ENCODE peak calls at places on chromosomes 4 and X, in seven cellular contexts. One of them, this sample, is unnamed.

GRCh38 chr4:5378002-5378401 is 326.7 kb downstream of the STK32B start:
- DNase-seq in Peyer's patch: no peak
- DNase-seq in IMR-90: peak; percentile 15
- DNase-seq in HCT116: peak; percentile 13
- DNase-seq in spleen: no peak
- DNase-seq in psoas muscle: no peak
- DNase-seq in left ventricle myocardium inferior: no peak
- DNase-seq in this sample: no peak

GRCh38 chr4:104073245-104073644 is 353.5 kb upstream of the TACR3 start:
- DNase-seq in Peyer's patch: no peak
- DNase-seq in IMR-90: no peak
- DNase-seq in HCT116: no peak
- DNase-seq in spleen: no peak
- DNase-seq in psoas muscle: no peak
- DNase-seq in left ventricle myocardium inferior: no peak
- DNase-seq in this sample: no peak

GRCh38 chr4:152540293-152540674 is 4.4 kb upstream of the FBXW7 start:
- DNase-seq in Peyer's patch: no peak
- DNase-seq in IMR-90: no peak
- DNase-seq in HCT116: no peak
- DNase-seq in spleen: no peak
- DNase-seq in psoas muscle: no peak
- DNase-seq in left ventricle myocardium inferior: no peak
- DNase-seq in this sample: no peak

GRCh38 chr4:68369474-68369805 is 19.6 kb upstream of the YTHDC1 start:
- DNase-seq in Peyer's patch: no peak
- DNase-seq in IMR-90: no peak
- DNase-seq in HCT116: peak; percentile 32
- DNase-seq in spleen: no peak
- DNase-seq in psoas muscle: no peak
- DNase-seq in left ventricle myocardium inferior: no peak
- DNase-seq in this sample: no peak

GRCh38 chr4:159248383-159249178 is 145.7 kb downstream of the RAPGEF2 start:
- DNase-seq in Peyer's patch: no peak
- DNase-seq in IMR-90: peak; percentile 77
- DNase-seq in HCT116: no peak
- DNase-seq in spleen: no peak
- DNase-seq in psoas muscle: no peak
- DNase-seq in left ventricle myocardium inferior: no peak
- DNase-seq in this sample: peak; percentile 82

GRCh38 chrX:101079736-101080135 is 1.1 kb downstream of the TMEM35A start:
- DNase-seq in Peyer's patch: no peak
- DNase-seq in IMR-90: no peak
- DNase-seq in HCT116: no peak
- DNase-seq in spleen: no peak
- DNase-seq in psoas muscle: no peak
- DNase-seq in left ventricle myocardium inferior: no peak
- DNase-seq in this sample: no peak

GRCh38 chr4:77960367-77960766 is 96.8 kb upstream of the FRAS1 start:
- DNase-seq in Peyer's patch: no peak
- DNase-seq in IMR-90: no peak
- DNase-seq in HCT116: no peak
- DNase-seq in spleen: no peak
- DNase-seq in psoas muscle: no peak
- DNase-seq in left ventricle myocardium inferior: no peak
- DNase-seq in this sample: no peak

GRCh38 chrX:43741843-43742573 is 85.9 kb downstream of the MAOA start:
- DNase-seq in Peyer's patch: no peak
- DNase-seq in IMR-90: no peak
- DNase-seq in HCT116: no peak
- DNase-seq in spleen: no peak
- DNase-seq in psoas muscle: no peak
- DNase-seq in left ventricle myocardium inferior: no peak
- DNase-seq in this sample: peak; percentile 35

GRCh38 chrX:41730101-41730500 is 6.1 kb downstream of the GPR82 start:
- DNase-seq in Peyer's patch: no peak
- DNase-seq in IMR-90: peak; percentile 12
- DNase-seq in HCT116: no peak
- DNase-seq in spleen: no peak
- DNase-seq in psoas muscle: no peak
- DNase-seq in left ventricle myocardium inferior: no peak
- DNase-seq in this sample: peak; percentile 3

GRCh38 chrX:23195097-23195496 is 139.6 kb upstream of the PTCHD1 start:
- DNase-seq in Peyer's patch: no peak
- DNase-seq in IMR-90: no peak
- DNase-seq in HCT116: no peak
- DNase-seq in spleen: no peak
- DNase-seq in psoas muscle: no peak
- DNase-seq in left ventricle myocardium inferior: no peak
- DNase-seq in this sample: peak; percentile 6

GRCh38 chr4:2047031-2047660 is 12.0 kb upstream of the NAT8L start:
- DNase-seq in Peyer's patch: no peak
- DNase-seq in IMR-90: no peak
- DNase-seq in HCT116: no peak
- DNase-seq in spleen: peak; percentile 65
- DNase-seq in psoas muscle: no peak
- DNase-seq in left ventricle myocardium inferior: no peak
- DNase-seq in this sample: no peak

GRCh38 chrX:125289920-125290319 is 29.8 kb upstream of the TEX13C start:
- DNase-seq in Peyer's patch: no peak
- DNase-seq in IMR-90: peak; percentile 37
- DNase-seq in HCT116: no peak
- DNase-seq in spleen: no peak
- DNase-seq in psoas muscle: no peak
- DNase-seq in left ventricle myocardium inferior: no peak
- DNase-seq in this sample: peak; percentile 0

GRCh38 chrX:1041051-1041450 is 171.4 kb downstream of the CRLF2 start:
- DNase-seq in Peyer's patch: no peak
- DNase-seq in IMR-90: no peak
- DNase-seq in HCT116: no peak
- DNase-seq in spleen: peak; percentile 67
- DNase-seq in psoas muscle: no peak
- DNase-seq in left ventricle myocardium inferior: no peak
- DNase-seq in this sample: no peak

GRCh38 chr4:169437299-169438047 is 166.7 kb upstream of the SH3RF1 start:
- DNase-seq in Peyer's patch: no peak
- DNase-seq in IMR-90: no peak
- DNase-seq in HCT116: no peak
- DNase-seq in spleen: no peak
- DNase-seq in psoas muscle: no peak
- DNase-seq in left ventricle myocardium inferior: no peak
- DNase-seq in this sample: no peak

GRCh38 chr4:164081371-164081770 is 586.9 kb downstream of the TMA16 start:
- DNase-seq in Peyer's patch: no peak
- DNase-seq in IMR-90: no peak
- DNase-seq in HCT116: no peak
- DNase-seq in spleen: no peak
- DNase-seq in psoas muscle: no peak
- DNase-seq in left ventricle myocardium inferior: no peak
- DNase-seq in this sample: no peak

GRCh38 chrX:132071260-132071659 is 48.2 kb downstream of the STK26 start:
- DNase-seq in Peyer's patch: no peak
- DNase-seq in IMR-90: no peak
- DNase-seq in HCT116: no peak
- DNase-seq in spleen: no peak
- DNase-seq in psoas muscle: no peak
- DNase-seq in left ventricle myocardium inferior: no peak
- DNase-seq in this sample: peak; percentile 5

DNA sequence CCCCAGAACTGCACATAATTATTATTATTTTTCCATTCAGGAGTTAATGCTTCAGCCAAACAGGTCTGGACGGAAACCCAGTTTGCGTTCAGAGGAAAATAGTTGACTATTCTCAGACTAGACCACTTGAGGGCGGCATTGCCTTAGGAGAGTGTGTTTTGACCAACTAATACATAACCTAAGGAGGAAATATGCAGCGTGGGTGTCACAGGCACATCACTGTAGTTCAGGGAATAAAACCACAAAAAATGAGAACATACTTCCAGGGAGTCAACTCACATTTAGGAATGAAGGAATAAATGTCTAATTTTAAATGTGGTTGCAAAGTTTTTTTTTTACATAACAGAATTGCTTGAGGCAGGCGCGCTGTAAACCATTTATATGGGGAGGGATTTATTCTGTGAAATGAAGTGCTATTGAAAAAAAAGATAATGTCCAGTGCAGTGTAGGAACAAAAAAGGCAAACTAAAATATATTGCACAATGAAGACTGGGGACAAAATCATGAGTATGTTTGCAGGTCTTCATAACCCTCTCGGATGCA is 93.3 kb downstream of the SYNPO2 start:
- DNase-seq in Peyer's patch: peak; percentile 27
- DNase-seq in IMR-90: peak; percentile 96
- DNase-seq in HCT116: peak; percentile 55
- DNase-seq in spleen: no peak
- DNase-seq in psoas muscle: no peak
- DNase-seq in left ventricle myocardium inferior: no peak
- DNase-seq in this sample: peak; percentile 86
- H3K4me1 ChIP-seq in Peyer's patch: peaks cover 5% of the 10 kb centered on the region
- H3K4me1 ChIP-seq in IMR-90: peaks cover 18% of the 10 kb centered on the region
- H3K4me1 ChIP-seq in HCT116: peaks cover 7% of the 10 kb centered on the region
- H3K4me1 ChIP-seq in spleen: no peaks in the 10 kb centered on the region
- H3K4me1 ChIP-seq in psoas muscle: peaks cover 69% of the 10 kb centered on the region
- H3K4me1 ChIP-seq in left ventricle myocardium inferior: peaks cover 89% of the 10 kb centered on the region
- H3K4me1 ChIP-seq in this sample: peaks cover 10% of the 10 kb centered on the region

GRCh38 chr4:118993329-118993728 is 104.7 kb downstream of the SYNPO2 start:
- DNase-seq in Peyer's patch: no peak
- DNase-seq in IMR-90: no peak
- DNase-seq in HCT116: no peak
- DNase-seq in spleen: no peak
- DNase-seq in psoas muscle: no peak
- DNase-seq in left ventricle myocardium inferior: no peak
- DNase-seq in this sample: no peak
- H3K4me1 ChIP-seq in Peyer's patch: peaks cover 9% of the 10 kb centered on the region
- H3K4me1 ChIP-seq in IMR-90: peaks cover 29% of the 10 kb centered on the region
- H3K4me1 ChIP-seq in HCT116: no peaks in the 10 kb centered on the region
- H3K4me1 ChIP-seq in spleen: no peaks in the 10 kb centered on the region
- H3K4me1 ChIP-seq in psoas muscle: peaks cover 64% of the 10 kb centered on the region
- H3K4me1 ChIP-seq in left ventricle myocardium inferior: peaks cover 87% of the 10 kb centered on the region
- H3K4me1 ChIP-seq in this sample: peaks cover 19% of the 10 kb centered on the region

DNA sequence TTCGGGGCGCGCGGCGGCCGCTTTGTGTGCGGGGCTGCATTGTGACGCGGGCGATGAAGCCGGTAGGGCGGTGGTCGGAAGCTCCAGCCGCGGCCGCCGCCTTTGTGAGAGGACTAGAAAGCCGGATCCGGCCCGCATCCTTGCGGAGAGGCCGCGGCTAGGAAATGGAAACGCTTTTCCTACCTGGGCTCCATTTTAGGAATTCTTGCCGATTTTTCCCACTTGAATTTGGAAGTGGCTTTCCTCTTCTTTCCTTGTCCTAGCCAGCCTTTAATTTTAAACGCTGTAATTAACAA is 708 bp downstream of the TMSB4X start:
- DNase-seq in Peyer's patch: peak; percentile 19
- DNase-seq in IMR-90: no peak
- DNase-seq in HCT116: no peak
- DNase-seq in spleen: peak; percentile 90
- DNase-seq in psoas muscle: peak; percentile 64
- DNase-seq in left ventricle myocardium inferior: peak; percentile 26
- DNase-seq in this sample: no peak
- H3K4me1 ChIP-seq in Peyer's patch: no peaks in the 10 kb centered on the region
- H3K4me1 ChIP-seq in IMR-90: peaks cover 2% of the 10 kb centered on the region
- H3K4me1 ChIP-seq in HCT116: peaks cover 10% of the 10 kb centered on the region
- H3K4me1 ChIP-seq in spleen: peaks cover 11% of the 10 kb centered on the region
- H3K4me1 ChIP-seq in psoas muscle: no peaks in the 10 kb centered on the region
- H3K4me1 ChIP-seq in left ventricle myocardium inferior: peaks cover 12% of the 10 kb centered on the region
- H3K4me1 ChIP-seq in this sample: no peaks in the 10 kb centered on the region

DNA sequence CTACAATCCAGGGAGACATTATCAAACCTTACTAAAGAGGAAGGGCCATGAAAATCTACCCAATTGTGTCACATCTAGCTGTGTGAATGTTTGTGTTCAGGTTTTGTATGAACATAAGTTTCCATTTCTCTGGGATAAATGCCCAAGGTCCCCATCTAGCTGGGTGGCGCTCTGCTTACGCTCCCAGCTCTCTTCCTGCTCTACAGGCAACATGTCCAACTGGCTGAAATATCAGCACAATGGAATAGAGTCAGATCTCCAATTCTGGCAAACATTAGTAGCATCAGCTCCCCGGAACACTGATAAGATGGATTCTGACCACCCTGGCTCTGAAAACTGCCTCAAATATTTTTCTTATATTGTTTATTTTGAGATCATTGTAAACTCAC is 74.9 kb downstream of the IRF2 start:
- DNase-seq in Peyer's patch: no peak
- DNase-seq in IMR-90: no peak
- DNase-seq in HCT116: no peak
- DNase-seq in spleen: no peak
- DNase-seq in psoas muscle: no peak
- DNase-seq in left ventricle myocardium inferior: no peak
- DNase-seq in this sample: no peak
- H3K4me1 ChIP-seq in Peyer's patch: peaks cover 6% of the 10 kb centered on the region
- H3K4me1 ChIP-seq in IMR-90: peaks cover 13% of the 10 kb centered on the region
- H3K4me1 ChIP-seq in HCT116: peaks cover 9% of the 10 kb centered on the region
- H3K4me1 ChIP-seq in spleen: peaks cover 13% of the 10 kb centered on the region
- H3K4me1 ChIP-seq in psoas muscle: peaks cover 61% of the 10 kb centered on the region
- H3K4me1 ChIP-seq in left ventricle myocardium inferior: peaks cover 93% of the 10 kb centered on the region
- H3K4me1 ChIP-seq in this sample: peaks cover 10% of the 10 kb centered on the region

GRCh38 chr4:40300371-40301162 is 34.6 kb upstream of the CHRNA9 start:
- DNase-seq in Peyer's patch: no peak
- DNase-seq in IMR-90: no peak
- DNase-seq in HCT116: no peak
- DNase-seq in spleen: no peak
- DNase-seq in psoas muscle: no peak
- DNase-seq in left ventricle myocardium inferior: no peak
- DNase-seq in this sample: no peak
- H3K4me1 ChIP-seq in Peyer's patch: no peaks in the 10 kb centered on the region
- H3K4me1 ChIP-seq in IMR-90: no peaks in the 10 kb centered on the region
- H3K4me1 ChIP-seq in HCT116: no peaks in the 10 kb centered on the region
- H3K4me1 ChIP-seq in spleen: peaks cover 37% of the 10 kb centered on the region
- H3K4me1 ChIP-seq in psoas muscle: no peaks in the 10 kb centered on the region
- H3K4me1 ChIP-seq in left ventricle myocardium inferior: no peaks in the 10 kb centered on the region
- H3K4me1 ChIP-seq in this sample: no peaks in the 10 kb centered on the region

DNA sequence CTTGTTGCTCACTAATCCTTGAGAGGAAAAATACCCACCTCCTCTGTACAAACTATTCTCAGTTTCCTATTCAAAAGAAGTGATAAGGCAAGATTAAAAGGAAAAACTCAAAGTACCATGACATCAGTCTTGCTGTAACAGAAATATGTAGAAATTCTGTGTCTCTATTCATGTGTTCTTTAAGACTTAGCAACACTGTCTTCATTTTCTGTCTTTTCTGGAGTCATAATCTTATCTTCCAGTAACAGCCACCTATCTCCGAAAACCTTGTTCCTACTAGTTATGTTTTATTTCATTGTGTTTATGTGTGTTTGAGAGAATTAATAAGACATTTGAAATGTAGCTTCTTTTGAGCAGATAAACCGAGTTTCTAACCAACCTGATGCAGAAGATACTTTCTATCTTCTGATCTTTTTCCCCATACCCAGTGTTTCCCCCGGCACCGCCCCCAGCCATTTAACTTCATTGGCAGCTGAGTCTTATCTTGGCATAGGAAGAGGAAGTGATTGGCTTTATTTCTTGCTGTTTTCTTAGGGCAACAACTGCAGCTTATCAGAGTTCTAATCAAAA is 8.1 kb downstream of the FAM241A start:
- DNase-seq in Peyer's patch: no peak
- DNase-seq in IMR-90: no peak
- DNase-seq in HCT116: no peak
- DNase-seq in spleen: no peak
- DNase-seq in psoas muscle: no peak
- DNase-seq in left ventricle myocardium inferior: no peak
- DNase-seq in this sample: no peak
- H3K4me1 ChIP-seq in Peyer's patch: no peaks in the 10 kb centered on the region
- H3K4me1 ChIP-seq in IMR-90: no peaks in the 10 kb centered on the region
- H3K4me1 ChIP-seq in HCT116: no peaks in the 10 kb centered on the region
- H3K4me1 ChIP-seq in spleen: no peaks in the 10 kb centered on the region
- H3K4me1 ChIP-seq in psoas muscle: peaks cover 8% of the 10 kb centered on the region
- H3K4me1 ChIP-seq in left ventricle myocardium inferior: peaks cover 88% of the 10 kb centered on the region
- H3K4me1 ChIP-seq in this sample: no peaks in the 10 kb centered on the region

GRCh38 chr4:7862561-7863200 is 77.0 kb downstream of the AFAP1 start:
- DNase-seq in Peyer's patch: no peak
- DNase-seq in IMR-90: no peak
- DNase-seq in HCT116: no peak
- DNase-seq in spleen: no peak
- DNase-seq in psoas muscle: no peak
- DNase-seq in left ventricle myocardium inferior: no peak
- DNase-seq in this sample: peak; percentile 39
- H3K4me1 ChIP-seq in Peyer's patch: no peaks in the 10 kb centered on the region
- H3K4me1 ChIP-seq in IMR-90: peaks cover 36% of the 10 kb centered on the region
- H3K4me1 ChIP-seq in HCT116: no peaks in the 10 kb centered on the region
- H3K4me1 ChIP-seq in spleen: no peaks in the 10 kb centered on the region
- H3K4me1 ChIP-seq in psoas muscle: peaks cover 12% of the 10 kb centered on the region
- H3K4me1 ChIP-seq in left ventricle myocardium inferior: peaks cover 27% of the 10 kb centered on the region
- H3K4me1 ChIP-seq in this sample: peaks cover 14% of the 10 kb centered on the region

This sample was measured in fibroblast of lung.